ENCODE peak calls at places on chromosomes 7 and 10, in four cellular contexts. V, E, B and H are unnamed samples.

GRCh38 chr7:1666251-1666778 is 3.8 kb upstream of the ELFN1 start:
- DNase-seq in V (no peak), E (peak), B (no peak), H (no peak)

GRCh38 chr7:256461-256940 is 33.5 kb upstream of the FOXL3 start:
- DNase-seq in V (no peak), E (no peak), B (no peak), H (no peak)

GRCh38 chr7:69232445-69233376 is 365.6 kb upstream of the AUTS2 start:
- DNase-seq in V (peak), E (no peak), B (peak), H (no peak)

GRCh38 chr7:41887446-41887845 is 184.6 kb upstream of the INHBA start:
- DNase-seq in V (no peak), E (no peak), B (no peak), H (no peak)

GRCh38 chr10:1643161-1643910 is 94.0 kb downstream of the ADARB2 start:
- DNase-seq in V (no peak), E (peak), B (no peak), H (no peak)

GRCh38 chr10:69612760-69613159 is 17.3 kb upstream of the FAM241B start:
- DNase-seq in V (no peak), E (no peak), B (no peak), H (no peak)

GRCh38 chr7:148261523-148261922 is 329.0 kb upstream of the C7orf33 start:
- DNase-seq in V (no peak), E (no peak), B (no peak), H (no peak)

GRCh38 chr10:86371691-86372090 is 5.1 kb upstream of the GRID1 start:
- DNase-seq in V (no peak), E (no peak), B (no peak), H (no peak)

GRCh38 chr10:50404021-50404823 is 152.9 kb upstream of the ASAH2 start:
- DNase-seq in V (no peak), E (no peak), B (no peak), H (no peak)

GRCh38 chr7:131431289-131431688 is 103.6 kb downstream of the MKLN1 start:
- DNase-seq in V (peak), E (no peak), B (peak), H (no peak)

GRCh38 chr10:112201334-112201733 is 17.8 kb upstream of the GPAM start:
- DNase-seq in V (no peak), E (no peak), B (no peak), H (no peak)

GRCh38 chr7:44469461-44469860 is 21.0 kb downstream of the NUDCD3 start:
- DNase-seq in V (no peak), E (no peak), B (no peak), H (no peak)

GRCh38 chr7:33946094-33946699 is 40.9 kb downstream of the BMPER start:
- DNase-seq in V (no peak), E (no peak), B (no peak), H (no peak)

GRCh38 chr10:116784651-116785050 is 42.3 kb upstream of the HSPA12A start:
- DNase-seq in V (no peak), E (no peak), B (no peak), H (no peak)

GRCh38 chr10:62811159-62811875 is 4.8 kb downstream of the EGR2 start:
- DNase-seq in V (no peak), E (peak), B (no peak), H (no peak)

GRCh38 chr7:81704595-81704994 is 65.3 kb downstream of the HGF start:
- DNase-seq in V (no peak), E (no peak), B (no peak), H (no peak)

GRCh38 chr10:80462986-80463741 is 9.1 kb downstream of the TSPAN14 start:
- DNase-seq in V (peak), E (no peak), B (no peak), H (peak)

GRCh38 chr10:69659286-69660027 is 29.4 kb downstream of the FAM241B start:
- DNase-seq in V (no peak), E (no peak), B (no peak), H (no peak)

GRCh38 chr10:88045544-88046415 is 182.4 kb downstream of the PTEN start:
- DNase-seq in V (no peak), E (no peak), B (no peak), H (no peak)

GRCh38 chr7:36312064-36312914 is 77.4 kb upstream of the ANLN start:
- DNase-seq in V (no peak), E (no peak), B (no peak), H (no peak)

GRCh38 chr7:156493942-156494341 is 146.6 kb upstream of the RNF32 start:
- DNase-seq in V (no peak), E (no peak), B (no peak), H (no peak)

GRCh38 chr10:108014902-108015177 is 850.3 kb upstream of the SORCS1 start:
- DNase-seq in V (no peak), E (peak), B (no peak), H (no peak)

GRCh38 chr10:86730227-86730626 is 26.2 kb upstream of the BMPR1A start:
- DNase-seq in V (peak), E (no peak), B (no peak), H (no peak)

GRCh38 chr7:138492423-138492822 is 32.4 kb downstream of the TRIM24 start:
- DNase-seq in V (no peak), E (no peak), B (no peak), H (no peak)

GRCh38 chr7:15199482-15199881 is 296.9 kb upstream of the DGKB start:
- DNase-seq in V (no peak), E (no peak), B (no peak), H (peak)